ENCODE peak calls at places on chromosomes 11 and 22, in five cellular contexts. W, H, D, Z and F are unnamed samples.
A peak's percentile ranks its signal among the peaks of the same experiment; 100 is the strongest.

GRCh38 chr22:47370448-47371262 is 608.2 kb downstream of the TBC1D22A start:
- DNase-seq in W (no peak), H (no peak), D (no peak), Z (no peak), F (no peak)

GRCh38 chr11:120142072-120142423 is 4.1 kb upstream of the TRIM29 start:
- DNase-seq in W (no peak), H (peak; percentile 47), D (no peak), Z (peak; percentile 39), F (no peak)

GRCh38 chr11:2588809-2589537 is 110.8 kb downstream of the KCNQ1OT1 start:
- DNase-seq in W (no peak), H (no peak), D (no peak), Z (no peak), F (no peak)

GRCh38 chr11:1131033-1131911 is 26.5 kb upstream of the MUC5AC start:
- DNase-seq in W (no peak), H (peak; percentile 37), D (no peak), Z (no peak), F (no peak)

GRCh38 chr11:121293276-121293569 is 652 bp downstream of the SC5D start:
- DNase-seq in W (no peak), H (no peak), D (peak; percentile 31), Z (no peak), F (peak; percentile 66)

GRCh38 chr22:48268771-48269552 is 1506.5 kb downstream of the TBC1D22A start:
- DNase-seq in W (no peak), H (no peak), D (no peak), Z (no peak), F (no peak)

GRCh38 chr11:65422633-65423515 is at the start of gene NEAT1:
- DNase-seq in W (peak; percentile 78), H (peak; percentile 85), D (peak; percentile 92), Z (peak; percentile 89), F (peak; percentile 98)

GRCh38 chr11:133793271-133793848 is 52.0 kb downstream of the SPATA19 start:
- DNase-seq in W (no peak), H (no peak), D (no peak), Z (no peak), F (no peak)

GRCh38 chr11:88384004-88384677 is 46.6 kb upstream of the CTSC start:
- DNase-seq in W (no peak), H (no peak), D (peak; percentile 47), Z (no peak), F (peak; percentile 72)

GRCh38 chr11:20597924-20598484 is 1.4 kb upstream of the SLC6A5 start:
- DNase-seq in W (no peak), H (no peak), D (no peak), Z (peak; percentile 62), F (no peak)

GRCh38 chr11:32420937-32421532 is 14.3 kb downstream of the WT1 start:
- DNase-seq in W (no peak), H (no peak), D (no peak), Z (no peak), F (no peak)

GRCh38 chr22:40123387-40123786 is 54.3 kb upstream of the TNRC6B start:
- DNase-seq in W (no peak), H (no peak), D (no peak), Z (no peak), F (no peak)

GRCh38 chr11:134032501-134033091 is 36.3 kb upstream of the JAM3 start:
- DNase-seq in W (no peak), H (no peak), D (no peak), Z (no peak), F (no peak)

GRCh38 chr11:1128333-1129142 is 29.2 kb upstream of the MUC5AC start:
- DNase-seq in W (no peak), H (peak; percentile 17), D (no peak), Z (no peak), F (no peak)

GRCh38 chr11:636511-637332 is at the start of gene DRD4:
- DNase-seq in W (peak; percentile 50), H (peak; percentile 60), D (peak; percentile 37), Z (peak; percentile 75), F (peak; percentile 52)

GRCh38 chr11:64353761-64354506 is 5.0 kb upstream of the RPS6KA4 start:
- DNase-seq in W (no peak), H (no peak), D (no peak), Z (no peak), F (no peak)

GRCh38 chr11:126347751-126348628 is 7.5 kb upstream of the ST3GAL4 start:
- DNase-seq in W (no peak), H (no peak), D (no peak), Z (no peak), F (no peak)

GRCh38 chr11:44949160-44950035 is 1.3 kb downstream of the TP53I11 start:
- DNase-seq in W (peak; percentile 76), H (peak; percentile 83), D (peak; percentile 42), Z (peak; percentile 83), F (peak; percentile 73)

GRCh38 chr11:31987118-31988005 is 103.5 kb upstream of the RCN1 start:
- DNase-seq in W (peak; percentile 27), H (peak; percentile 52), D (no peak), Z (peak; percentile 80), F (no peak)

GRCh38 chr11:45585205-45585604 is 80.2 kb downstream of the CHST1 start:
- DNase-seq in W (no peak), H (no peak), D (no peak), Z (no peak), F (no peak)

GRCh38 chr22:31105282-31105929 is 2.0 kb downstream of the SELENOM start:
- DNase-seq in W (no peak), H (no peak), D (no peak), Z (no peak), F (no peak)

GRCh38 chr22:31106001-31106571 is 1.3 kb downstream of the SELENOM start:
- DNase-seq in W (no peak), H (no peak), D (no peak), Z (no peak), F (peak; percentile 33)

GRCh38 chr22:31107206-31108118 is at the start of gene SELENOM:
- DNase-seq in W (peak; percentile 92), H (peak; percentile 97), D (peak; percentile 98), Z (peak; percentile 95), F (peak; percentile 99)

GRCh38 chr22:31104869-31105268 is 2.5 kb downstream of the SELENOM start:
- DNase-seq in W (peak; percentile 63), H (peak; percentile 90), D (no peak), Z (peak; percentile 89), F (no peak)

GRCh38 chr22:31106651-31107205 is 640 bp downstream of the SELENOM start:
- DNase-seq in W (no peak), H (no peak), D (peak; percentile 55), Z (no peak), F (peak; percentile 80)
- H2AK5ac ChIP-seq in W (no peak overlapping the region), H (no peak overlapping the region), D (peak overlapping the region; percentile 85), Z (peak overlapping the region; percentile 60), F (peak overlapping the region; percentile 73)

DNA sequence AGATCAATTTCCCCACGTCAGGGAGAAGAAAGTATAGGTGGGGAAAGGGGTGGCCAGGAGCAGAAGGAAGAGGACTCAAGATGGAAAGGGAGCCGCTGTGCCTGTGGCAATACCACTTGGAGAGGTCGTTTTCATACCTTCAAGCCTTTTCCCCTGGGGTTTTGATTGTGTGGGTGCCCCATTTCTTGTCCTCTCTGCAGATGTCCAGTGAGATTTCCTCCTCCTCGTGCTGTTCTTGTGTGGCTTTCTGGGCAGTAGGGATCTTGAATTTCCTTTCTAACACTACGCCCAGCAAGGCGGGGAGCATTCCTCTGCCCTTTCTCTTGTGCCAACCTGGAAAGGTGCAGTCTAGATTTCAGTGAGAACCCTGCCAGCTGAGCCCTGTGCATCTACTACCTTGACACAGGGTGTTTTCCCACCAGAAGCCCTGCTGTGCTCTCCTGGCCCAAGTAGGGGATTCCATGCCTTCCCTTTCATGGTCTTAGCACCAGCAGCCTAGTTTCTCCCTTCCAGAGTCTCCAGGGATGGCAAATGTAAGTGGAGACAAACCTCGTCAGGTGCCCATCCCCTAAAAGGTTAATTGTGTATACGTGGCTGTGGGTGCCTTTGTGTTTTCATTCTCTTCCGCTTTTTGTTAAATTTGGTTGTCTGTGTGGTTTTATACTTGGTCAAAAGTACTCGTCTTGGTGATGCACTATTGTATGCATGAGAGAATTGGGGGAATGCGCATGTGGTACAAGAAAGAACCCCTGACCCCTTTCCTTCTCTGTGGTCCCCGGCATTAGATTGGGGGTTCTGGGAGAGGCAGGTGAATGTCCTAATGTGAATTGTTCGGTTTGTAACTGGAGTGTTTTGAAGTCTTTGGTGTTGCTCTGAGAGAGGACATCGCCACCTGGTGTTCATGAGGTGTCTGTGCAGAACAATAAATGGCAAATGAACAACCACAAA is 71.4 kb upstream of the MPEG1 start:
- DNase-seq in W (peak; percentile 30), H (peak; percentile 50), D (peak; percentile 57), Z (no peak), F (peak; percentile 42)
- H2AFZ ChIP-seq in W (no peak overlapping the region), H (no peak overlapping the region), D (peak overlapping the region; percentile 33), Z (no peak overlapping the region), F (no peak overlapping the region)

GRCh38 chr22:19478466-19479357 is at the start of gene UFD1:
- DNase-seq in W (peak; percentile 81), H (peak; percentile 87), D (peak; percentile 81), Z (peak; percentile 88), F (peak; percentile 93)

GRCh38 chr22:19480173-19480568 is 451 bp downstream of the CDC45 start:
- DNase-seq in W (no peak), H (no peak), D (no peak), Z (no peak), F (no peak)

GRCh38 chr22:19480789-19481188 is 1.1 kb downstream of the CDC45 start:
- DNase-seq in W (no peak), H (no peak), D (no peak), Z (no peak), F (no peak)

GRCh38 chr22:19478086-19478392 is 954 bp downstream of the UFD1 start:
- DNase-seq in W (no peak), H (no peak), D (no peak), Z (no peak), F (peak; percentile 25)

GRCh38 chr22:19479358-19480172 is at the start of gene CDC45:
- DNase-seq in W (peak; percentile 97), H (peak; percentile 98), D (peak; percentile 98), Z (peak; percentile 88), F (peak; percentile 99)
- H2AK5ac ChIP-seq in W (no peak within 1 kb of the TSS), H (no peak within 1 kb of the TSS), D (peak within 1 kb of the TSS; percentile 83), Z (no peak within 1 kb of the TSS), F (no peak within 1 kb of the TSS)

GRCh38 chr22:46293591-46294260 is 2.9 kb upstream of the GTSE1 start:
- DNase-seq in W (no peak), H (no peak), D (peak; percentile 53), Z (no peak), F (peak; percentile 24)
- H2AFZ ChIP-seq in W (no peak overlapping the region), H (no peak overlapping the region), D (no peak overlapping the region), Z (no peak overlapping the region), F (no peak overlapping the region)

GRCh38 chr22:31243339-31244043 is 31.4 kb downstream of the LIMK2 start:
- DNase-seq in W (no peak), H (no peak), D (no peak), Z (no peak), F (no peak)
- H2AK5ac ChIP-seq in W (no peak overlapping the region), H (no peak overlapping the region), D (peak overlapping the region; percentile 82), Z (no peak overlapping the region), F (peak overlapping the region; percentile 97)

DNA sequence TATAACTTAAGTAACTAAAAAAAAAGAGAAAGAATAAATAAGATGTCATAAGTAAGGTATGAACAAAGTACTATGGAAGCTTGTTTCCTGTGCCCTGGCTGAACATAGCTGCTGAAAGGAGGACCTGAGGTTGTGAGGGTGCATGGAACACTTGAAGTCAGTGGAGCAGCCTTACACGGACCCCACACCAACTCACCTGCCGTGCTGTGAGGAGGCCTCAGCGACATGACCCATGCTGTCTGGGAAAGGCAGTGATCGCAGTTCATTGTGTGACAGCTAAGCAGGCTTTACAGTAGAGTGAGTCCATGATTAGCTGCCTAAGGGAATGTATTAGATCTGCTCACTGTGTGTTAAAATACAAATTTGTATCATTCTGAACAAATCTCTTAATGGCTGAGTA is 17.6 kb downstream of the RASSF10 start:
- DNase-seq in W (no peak), H (no peak), D (no peak), Z (no peak), F (no peak)
- H2AFZ ChIP-seq in W (no peak overlapping the region), H (no peak overlapping the region), D (no peak overlapping the region), Z (no peak overlapping the region), F (no peak overlapping the region)